ENCODE peak calls at places on chromosomes 13 and 19, in nine cellular contexts. One of them, this sample, is unnamed.

GRCh38 chr13:67076378-67076777 is 153.8 kb downstream of the PCDH9 start:
- DNase-seq in fibroblast of lung: peak; percentile 62
- DNase-seq in heart left ventricle: no peak
- DNase-seq in uterus: no peak
- DNase-seq in CD8-positive, alpha-beta memory T cell: no peak
- DNase-seq in hepatocyte: no peak
- DNase-seq in small intestine: no peak
- DNase-seq in GM23338: no peak
- DNase-seq in stomach: no peak
- DNase-seq in this sample: no peak

GRCh38 chr19:18440421-18440877 is 2.5 kb upstream of the ISYNA1 start:
- DNase-seq in fibroblast of lung: no peak
- DNase-seq in heart left ventricle: no peak
- DNase-seq in uterus: no peak
- DNase-seq in CD8-positive, alpha-beta memory T cell: no peak
- DNase-seq in hepatocyte: no peak
- DNase-seq in small intestine: no peak
- DNase-seq in GM23338: peak; percentile 69
- DNase-seq in stomach: no peak
- DNase-seq in this sample: no peak

GRCh38 chr19:1167687-1168561 is 6.1 kb downstream of the SBNO2 start:
- DNase-seq in fibroblast of lung: no peak
- DNase-seq in heart left ventricle: peak; percentile 8
- DNase-seq in uterus: no peak
- DNase-seq in CD8-positive, alpha-beta memory T cell: no peak
- DNase-seq in hepatocyte: no peak
- DNase-seq in small intestine: no peak
- DNase-seq in GM23338: no peak
- DNase-seq in stomach: no peak
- DNase-seq in this sample: no peak

GRCh38 chr13:64819081-64819480 is 2411.1 kb downstream of the PCDH9 start:
- DNase-seq in fibroblast of lung: no peak
- DNase-seq in heart left ventricle: no peak
- DNase-seq in uterus: no peak
- DNase-seq in CD8-positive, alpha-beta memory T cell: no peak
- DNase-seq in hepatocyte: no peak
- DNase-seq in small intestine: no peak
- DNase-seq in GM23338: no peak
- DNase-seq in stomach: no peak
- DNase-seq in this sample: no peak

GRCh38 chr19:46411088-46412033 is 2.0 kb downstream of the CCDC8 start:
- DNase-seq in fibroblast of lung: no peak
- DNase-seq in heart left ventricle: no peak
- DNase-seq in uterus: no peak
- DNase-seq in CD8-positive, alpha-beta memory T cell: no peak
- DNase-seq in hepatocyte: peak; percentile 4
- DNase-seq in small intestine: no peak
- DNase-seq in GM23338: no peak
- DNase-seq in stomach: no peak
- DNase-seq in this sample: no peak

GRCh38 chr19:19192910-19193423 is 909 bp downstream of the RFXANK start:
- DNase-seq in fibroblast of lung: no peak
- DNase-seq in heart left ventricle: no peak
- DNase-seq in uterus: no peak
- DNase-seq in CD8-positive, alpha-beta memory T cell: no peak
- DNase-seq in hepatocyte: no peak
- DNase-seq in small intestine: peak; percentile 25
- DNase-seq in GM23338: no peak
- DNase-seq in stomach: no peak
- DNase-seq in this sample: no peak

GRCh38 chr13:85512421-85512820 is 286.8 kb downstream of the SLITRK6 start:
- DNase-seq in fibroblast of lung: no peak
- DNase-seq in heart left ventricle: no peak
- DNase-seq in uterus: no peak
- DNase-seq in CD8-positive, alpha-beta memory T cell: no peak
- DNase-seq in hepatocyte: no peak
- DNase-seq in small intestine: no peak
- DNase-seq in GM23338: no peak
- DNase-seq in stomach: no peak
- DNase-seq in this sample: no peak

GRCh38 chr13:52599853-52600603 is 42.2 kb upstream of the HNRNPA1L2 start:
- DNase-seq in fibroblast of lung: peak; percentile 35
- DNase-seq in heart left ventricle: peak; percentile 32
- DNase-seq in uterus: peak; percentile 36
- DNase-seq in CD8-positive, alpha-beta memory T cell: no peak
- DNase-seq in hepatocyte: peak; percentile 57
- DNase-seq in small intestine: no peak
- DNase-seq in GM23338: peak; percentile 75
- DNase-seq in stomach: no peak
- DNase-seq in this sample: no peak

GRCh38 chr19:18637644-18638630 is 1.1 kb downstream of the KLHL26 start:
- DNase-seq in fibroblast of lung: no peak
- DNase-seq in heart left ventricle: no peak
- DNase-seq in uterus: no peak
- DNase-seq in CD8-positive, alpha-beta memory T cell: no peak
- DNase-seq in hepatocyte: peak; percentile 65
- DNase-seq in small intestine: peak; percentile 79
- DNase-seq in GM23338: peak; percentile 54
- DNase-seq in stomach: peak; percentile 73
- DNase-seq in this sample: no peak

GRCh38 chr13:113112893-113113845 is 7.6 kb downstream of the F7 start:
- DNase-seq in fibroblast of lung: no peak
- DNase-seq in heart left ventricle: no peak
- DNase-seq in uterus: peak; percentile 4
- DNase-seq in CD8-positive, alpha-beta memory T cell: no peak
- DNase-seq in hepatocyte: no peak
- DNase-seq in small intestine: no peak
- DNase-seq in GM23338: no peak
- DNase-seq in stomach: no peak
- DNase-seq in this sample: peak; percentile 10

GRCh38 chr13:45416521-45417125 is 1.6 kb downstream of the SLC25A30 start:
- DNase-seq in fibroblast of lung: no peak
- DNase-seq in heart left ventricle: no peak
- DNase-seq in uterus: no peak
- DNase-seq in CD8-positive, alpha-beta memory T cell: no peak
- DNase-seq in hepatocyte: no peak
- DNase-seq in small intestine: peak; percentile 75
- DNase-seq in GM23338: no peak
- DNase-seq in stomach: no peak
- DNase-seq in this sample: no peak

GRCh38 chr13:74288361-74288911 is 154.2 kb upstream of the KLF12 start:
- DNase-seq in fibroblast of lung: no peak
- DNase-seq in heart left ventricle: peak; percentile 61
- DNase-seq in uterus: no peak
- DNase-seq in CD8-positive, alpha-beta memory T cell: peak; percentile 2
- DNase-seq in hepatocyte: peak; percentile 46
- DNase-seq in small intestine: peak; percentile 42
- DNase-seq in GM23338: peak; percentile 46
- DNase-seq in stomach: peak; percentile 33
- DNase-seq in this sample: no peak

GRCh38 chr13:39129253-39129652 is 91.0 kb downstream of the NHLRC3 start:
- DNase-seq in fibroblast of lung: no peak
- DNase-seq in heart left ventricle: no peak
- DNase-seq in uterus: no peak
- DNase-seq in CD8-positive, alpha-beta memory T cell: no peak
- DNase-seq in hepatocyte: no peak
- DNase-seq in small intestine: no peak
- DNase-seq in GM23338: no peak
- DNase-seq in stomach: no peak
- DNase-seq in this sample: no peak
- H3K4me1 ChIP-seq in fibroblast of lung: no peaks in the 10 kb centered on the region
- H3K4me1 ChIP-seq in heart left ventricle: no peaks in the 10 kb centered on the region
- H3K4me1 ChIP-seq in uterus: no peaks in the 10 kb centered on the region
- H3K4me1 ChIP-seq in CD8-positive, alpha-beta memory T cell: no peaks in the 10 kb centered on the region
- H3K4me1 ChIP-seq in hepatocyte: no peaks in the 10 kb centered on the region
- H3K4me1 ChIP-seq in small intestine: no peaks in the 10 kb centered on the region
- H3K4me1 ChIP-seq in GM23338: peaks cover 7% of the 10 kb centered on the region
- H3K4me1 ChIP-seq in stomach: no peaks in the 10 kb centered on the region
- H3K4me1 ChIP-seq in this sample: no peaks in the 10 kb centered on the region

GRCh38 chr13:42334329-42334706 is 62.4 kb downstream of the AKAP11 start:
- DNase-seq in fibroblast of lung: no peak
- DNase-seq in heart left ventricle: no peak
- DNase-seq in uterus: no peak
- DNase-seq in CD8-positive, alpha-beta memory T cell: no peak
- DNase-seq in hepatocyte: no peak
- DNase-seq in small intestine: no peak
- DNase-seq in GM23338: no peak
- DNase-seq in stomach: no peak
- DNase-seq in this sample: no peak
- H3K4me3 ChIP-seq in fibroblast of lung: no peak overlapping the region
- H3K4me3 ChIP-seq in heart left ventricle: no peak overlapping the region
- H3K4me3 ChIP-seq in uterus: no peak overlapping the region
- H3K4me3 ChIP-seq in CD8-positive, alpha-beta memory T cell: no peak overlapping the region
- H3K4me3 ChIP-seq in hepatocyte: no peak overlapping the region
- H3K4me3 ChIP-seq in small intestine: no peak overlapping the region
- H3K4me3 ChIP-seq in GM23338: no peak overlapping the region
- H3K4me3 ChIP-seq in stomach: no peak overlapping the region
- H3K4me3 ChIP-seq in this sample: no peak overlapping the region

GRCh38 chr19:15280048-15280725 is 47.9 kb upstream of the EPHX3 start:
- DNase-seq in fibroblast of lung: no peak
- DNase-seq in heart left ventricle: no peak
- DNase-seq in uterus: no peak
- DNase-seq in CD8-positive, alpha-beta memory T cell: no peak
- DNase-seq in hepatocyte: no peak
- DNase-seq in small intestine: no peak
- DNase-seq in GM23338: no peak
- DNase-seq in stomach: no peak
- DNase-seq in this sample: no peak

GRCh38 chr19:15283141-15283885 is 49.0 kb downstream of the BRD4 start:
- DNase-seq in fibroblast of lung: peak; percentile 82
- DNase-seq in heart left ventricle: no peak
- DNase-seq in uterus: no peak
- DNase-seq in CD8-positive, alpha-beta memory T cell: no peak
- DNase-seq in hepatocyte: no peak
- DNase-seq in small intestine: no peak
- DNase-seq in GM23338: no peak
- DNase-seq in stomach: no peak
- DNase-seq in this sample: peak; percentile 77

GRCh38 chr19:15282311-15282705 is 50.0 kb downstream of the BRD4 start:
- DNase-seq in fibroblast of lung: no peak
- DNase-seq in heart left ventricle: no peak
- DNase-seq in uterus: no peak
- DNase-seq in CD8-positive, alpha-beta memory T cell: no peak
- DNase-seq in hepatocyte: no peak
- DNase-seq in small intestine: no peak
- DNase-seq in GM23338: no peak
- DNase-seq in stomach: no peak
- DNase-seq in this sample: no peak

GRCh38 chr19:15279326-15279904 is 47.2 kb upstream of the EPHX3 start:
- DNase-seq in fibroblast of lung: no peak
- DNase-seq in heart left ventricle: no peak
- DNase-seq in uterus: no peak
- DNase-seq in CD8-positive, alpha-beta memory T cell: no peak
- DNase-seq in hepatocyte: no peak
- DNase-seq in small intestine: no peak
- DNase-seq in GM23338: no peak
- DNase-seq in stomach: no peak
- DNase-seq in this sample: no peak

DNA sequence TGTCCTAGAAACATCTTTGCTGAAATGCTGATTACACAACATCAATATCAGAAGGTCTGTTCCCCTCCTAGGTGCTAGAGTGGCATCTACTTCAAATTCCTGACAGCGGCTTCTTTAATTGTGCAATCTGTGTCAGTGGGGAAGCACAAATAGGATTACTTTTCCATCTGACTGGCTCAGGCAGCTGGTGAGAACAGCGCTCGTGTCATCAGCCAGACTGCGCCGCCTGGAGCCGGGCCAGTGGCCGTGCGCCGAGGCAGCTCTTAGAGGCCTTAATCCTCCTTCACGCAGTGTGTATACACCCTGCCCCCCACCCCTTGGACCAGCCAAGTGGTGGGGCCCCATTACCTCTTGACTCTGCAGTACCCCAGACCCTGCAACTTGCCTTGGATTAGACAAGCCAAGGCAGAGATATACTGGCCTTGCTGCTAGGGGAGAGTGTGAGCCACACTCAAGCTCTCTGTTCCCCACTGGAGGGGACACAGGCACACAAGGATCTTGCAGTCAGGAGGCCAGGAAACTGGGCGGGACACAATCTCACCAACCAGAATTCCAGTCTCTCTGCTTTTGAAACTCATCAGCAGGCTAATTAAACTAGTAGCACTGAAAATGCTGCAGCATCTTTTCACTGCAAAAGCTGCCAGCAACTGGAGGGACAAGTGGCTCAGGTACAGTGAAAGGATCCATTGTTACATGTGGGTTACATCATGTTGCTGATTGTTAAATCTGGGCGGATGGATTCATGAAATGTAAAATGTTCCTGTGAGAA is 48.9 kb upstream of the EPHX3 start:
- DNase-seq in fibroblast of lung: peak; percentile 86
- DNase-seq in heart left ventricle: peak; percentile 81
- DNase-seq in uterus: peak; percentile 81
- DNase-seq in CD8-positive, alpha-beta memory T cell: no peak
- DNase-seq in hepatocyte: peak; percentile 81
- DNase-seq in small intestine: peak; percentile 24
- DNase-seq in GM23338: no peak
- DNase-seq in stomach: peak; percentile 75
- DNase-seq in this sample: peak; percentile 86
- H3K4me1 ChIP-seq in fibroblast of lung: peaks cover 39% of the 10 kb centered on the region
- H3K4me1 ChIP-seq in heart left ventricle: peaks cover 96% of the 10 kb centered on the region
- H3K4me1 ChIP-seq in uterus: peaks cover 31% of the 10 kb centered on the region
- H3K4me1 ChIP-seq in CD8-positive, alpha-beta memory T cell: peaks cover 84% of the 10 kb centered on the region
- H3K4me1 ChIP-seq in hepatocyte: peaks cover 70% of the 10 kb centered on the region
- H3K4me1 ChIP-seq in small intestine: peaks cover 5% of the 10 kb centered on the region
- H3K4me1 ChIP-seq in GM23338: peaks cover 71% of the 10 kb centered on the region
- H3K4me1 ChIP-seq in stomach: peaks cover 100% of the 10 kb centered on the region
- H3K4me1 ChIP-seq in this sample: peaks cover 100% of the 10 kb centered on the region

GRCh38 chr13:25181597-25181996 is 9.5 kb upstream of the AMER2 start:
- DNase-seq in fibroblast of lung: no peak
- DNase-seq in heart left ventricle: no peak
- DNase-seq in uterus: no peak
- DNase-seq in CD8-positive, alpha-beta memory T cell: no peak
- DNase-seq in hepatocyte: no peak
- DNase-seq in small intestine: no peak
- DNase-seq in GM23338: no peak
- DNase-seq in stomach: no peak
- DNase-seq in this sample: no peak

GRCh38 chr13:25180450-25180794 is 8.3 kb upstream of the AMER2 start:
- DNase-seq in fibroblast of lung: no peak
- DNase-seq in heart left ventricle: no peak
- DNase-seq in uterus: no peak
- DNase-seq in CD8-positive, alpha-beta memory T cell: no peak
- DNase-seq in hepatocyte: no peak
- DNase-seq in small intestine: no peak
- DNase-seq in GM23338: no peak
- DNase-seq in stomach: no peak
- DNase-seq in this sample: no peak

GRCh38 chr13:25179810-25180437 is 7.8 kb upstream of the AMER2 start:
- DNase-seq in fibroblast of lung: no peak
- DNase-seq in heart left ventricle: no peak
- DNase-seq in uterus: no peak
- DNase-seq in CD8-positive, alpha-beta memory T cell: no peak
- DNase-seq in hepatocyte: no peak
- DNase-seq in small intestine: no peak
- DNase-seq in GM23338: no peak
- DNase-seq in stomach: no peak
- DNase-seq in this sample: no peak

GRCh38 chr13:25179011-25179410 is 6.9 kb upstream of the AMER2 start:
- DNase-seq in fibroblast of lung: no peak
- DNase-seq in heart left ventricle: no peak
- DNase-seq in uterus: no peak
- DNase-seq in CD8-positive, alpha-beta memory T cell: no peak
- DNase-seq in hepatocyte: no peak
- DNase-seq in small intestine: no peak
- DNase-seq in GM23338: no peak
- DNase-seq in stomach: no peak
- DNase-seq in this sample: no peak

GRCh38 chr13:25180795-25181537 is 8.9 kb upstream of the AMER2 start:
- DNase-seq in fibroblast of lung: no peak
- DNase-seq in heart left ventricle: no peak
- DNase-seq in uterus: no peak
- DNase-seq in CD8-positive, alpha-beta memory T cell: no peak
- DNase-seq in hepatocyte: no peak
- DNase-seq in small intestine: no peak
- DNase-seq in GM23338: no peak
- DNase-seq in stomach: no peak
- DNase-seq in this sample: no peak
- H3K4me3 ChIP-seq in fibroblast of lung: no peak overlapping the region
- H3K4me3 ChIP-seq in heart left ventricle: no peak overlapping the region
- H3K4me3 ChIP-seq in uterus: no peak overlapping the region
- H3K4me3 ChIP-seq in CD8-positive, alpha-beta memory T cell: no peak overlapping the region
- H3K4me3 ChIP-seq in hepatocyte: no peak overlapping the region
- H3K4me3 ChIP-seq in small intestine: no peak overlapping the region
- H3K4me3 ChIP-seq in GM23338: no peak overlapping the region
- H3K4me3 ChIP-seq in stomach: no peak overlapping the region
- H3K4me3 ChIP-seq in this sample: no peak overlapping the region